ENCODE peak calls at places on chromosome 3, in eight cellular contexts. One of them, this sample, is unnamed.
A peak's percentile ranks its signal among the peaks of the same experiment; 100 is the strongest.

GRCh38 chr3:183527980-183528379 is 27.5 kb downstream of the KLHL6 start:
- ATAC-seq in heart right ventricle: no peak
- ATAC-seq in right cardiac atrium: no peak
- ATAC-seq in mucosa of descending colon: peak; percentile 50
- ATAC-seq in A549: no peak
- ATAC-seq in upper lobe of right lung: no peak
- ATAC-seq in CD4-positive, CD25-positive, alpha-beta regulatory T cell: no peak
- ATAC-seq in heart left ventricle: no peak
- ATAC-seq in this sample: no peak

GRCh38 chr3:153260681-153261080 is 98.7 kb downstream of the RAP2B start:
- ATAC-seq in heart right ventricle: no peak
- ATAC-seq in right cardiac atrium: no peak
- ATAC-seq in mucosa of descending colon: no peak
- ATAC-seq in A549: no peak
- ATAC-seq in upper lobe of right lung: peak; percentile 48
- ATAC-seq in CD4-positive, CD25-positive, alpha-beta regulatory T cell: no peak
- ATAC-seq in heart left ventricle: no peak
- ATAC-seq in this sample: no peak

GRCh38 chr3:104554409-104554808 is 812.3 kb upstream of the ALCAM start:
- ATAC-seq in heart right ventricle: no peak
- ATAC-seq in right cardiac atrium: no peak
- ATAC-seq in mucosa of descending colon: no peak
- ATAC-seq in A549: no peak
- ATAC-seq in upper lobe of right lung: no peak
- ATAC-seq in CD4-positive, CD25-positive, alpha-beta regulatory T cell: no peak
- ATAC-seq in heart left ventricle: no peak
- ATAC-seq in this sample: no peak

GRCh38 chr3:58518304-58518789 is 18.6 kb downstream of the ACOX2 start:
- ATAC-seq in heart right ventricle: no peak
- ATAC-seq in right cardiac atrium: no peak
- ATAC-seq in mucosa of descending colon: peak; percentile 23
- ATAC-seq in A549: no peak
- ATAC-seq in upper lobe of right lung: no peak
- ATAC-seq in CD4-positive, CD25-positive, alpha-beta regulatory T cell: no peak
- ATAC-seq in heart left ventricle: no peak
- ATAC-seq in this sample: no peak

GRCh38 chr3:180048108-180048507 is 11.4 kb upstream of the PEX5L start:
- ATAC-seq in heart right ventricle: no peak
- ATAC-seq in right cardiac atrium: no peak
- ATAC-seq in mucosa of descending colon: no peak
- ATAC-seq in A549: no peak
- ATAC-seq in upper lobe of right lung: peak; percentile 53
- ATAC-seq in CD4-positive, CD25-positive, alpha-beta regulatory T cell: no peak
- ATAC-seq in heart left ventricle: no peak
- ATAC-seq in this sample: no peak

GRCh38 chr3:157059661-157060060 is 100.3 kb downstream of the CCNL1 start:
- ATAC-seq in heart right ventricle: no peak
- ATAC-seq in right cardiac atrium: no peak
- ATAC-seq in mucosa of descending colon: no peak
- ATAC-seq in A549: no peak
- ATAC-seq in upper lobe of right lung: no peak
- ATAC-seq in CD4-positive, CD25-positive, alpha-beta regulatory T cell: no peak
- ATAC-seq in heart left ventricle: no peak
- ATAC-seq in this sample: no peak

GRCh38 chr3:71372369-71372768 is 211.2 kb downstream of the FOXP1 start:
- ATAC-seq in heart right ventricle: no peak
- ATAC-seq in right cardiac atrium: no peak
- ATAC-seq in mucosa of descending colon: peak; percentile 97
- ATAC-seq in A549: no peak
- ATAC-seq in upper lobe of right lung: no peak
- ATAC-seq in CD4-positive, CD25-positive, alpha-beta regulatory T cell: peak; percentile 38
- ATAC-seq in heart left ventricle: no peak
- ATAC-seq in this sample: no peak

GRCh38 chr3:193768069-193768391 is 175.0 kb downstream of the OPA1 start:
- ATAC-seq in heart right ventricle: no peak
- ATAC-seq in right cardiac atrium: peak; percentile 62
- ATAC-seq in mucosa of descending colon: no peak
- ATAC-seq in A549: no peak
- ATAC-seq in upper lobe of right lung: no peak
- ATAC-seq in CD4-positive, CD25-positive, alpha-beta regulatory T cell: no peak
- ATAC-seq in heart left ventricle: peak; percentile 22
- ATAC-seq in this sample: peak; percentile 77

GRCh38 chr3:115685097-115685496 is 61.8 kb downstream of the GAP43 start:
- ATAC-seq in heart right ventricle: no peak
- ATAC-seq in right cardiac atrium: no peak
- ATAC-seq in mucosa of descending colon: no peak
- ATAC-seq in A549: no peak
- ATAC-seq in upper lobe of right lung: no peak
- ATAC-seq in CD4-positive, CD25-positive, alpha-beta regulatory T cell: no peak
- ATAC-seq in heart left ventricle: no peak
- ATAC-seq in this sample: no peak

GRCh38 chr3:115074502-115074901 is 72.6 kb downstream of the ZBTB20 start:
- ATAC-seq in heart right ventricle: no peak
- ATAC-seq in right cardiac atrium: no peak
- ATAC-seq in mucosa of descending colon: no peak
- ATAC-seq in A549: no peak
- ATAC-seq in upper lobe of right lung: no peak
- ATAC-seq in CD4-positive, CD25-positive, alpha-beta regulatory T cell: no peak
- ATAC-seq in heart left ventricle: no peak
- ATAC-seq in this sample: no peak

DNA sequence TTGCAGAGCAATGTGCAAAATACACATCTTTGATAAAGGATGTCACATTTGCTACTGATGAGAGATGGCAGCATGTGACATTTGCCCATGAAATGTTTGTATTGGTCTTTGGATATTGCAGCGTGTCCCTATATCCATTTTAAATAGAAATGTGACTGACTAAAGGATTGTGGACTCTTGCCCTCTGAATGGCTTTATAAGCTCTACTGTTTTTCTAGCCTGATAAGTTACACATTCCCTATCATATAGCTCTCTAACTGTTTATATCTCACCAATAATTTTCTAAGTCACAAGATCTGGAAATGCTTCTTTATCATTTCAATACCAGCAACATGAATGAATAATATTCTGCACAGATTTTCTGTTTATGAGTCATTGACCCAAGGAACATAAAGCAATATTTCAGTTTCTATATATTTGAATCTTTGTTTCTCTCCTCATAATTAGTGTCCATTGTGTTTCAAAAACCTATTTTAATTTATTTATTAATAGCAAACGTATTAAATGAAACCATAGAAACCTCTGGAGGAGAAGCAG is 95.8 kb upstream of the THRB start:
- ATAC-seq in heart right ventricle: no peak
- ATAC-seq in right cardiac atrium: no peak
- ATAC-seq in mucosa of descending colon: peak; percentile 91
- ATAC-seq in A549: no peak
- ATAC-seq in upper lobe of right lung: no peak
- ATAC-seq in CD4-positive, CD25-positive, alpha-beta regulatory T cell: no peak
- ATAC-seq in heart left ventricle: no peak
- ATAC-seq in this sample: no peak
- H3K4me3 ChIP-seq in heart right ventricle: no peak overlapping the region
- H3K4me3 ChIP-seq in right cardiac atrium: no peak overlapping the region
- H3K4me3 ChIP-seq in mucosa of descending colon: no peak overlapping the region
- H3K4me3 ChIP-seq in A549: no peak overlapping the region
- H3K4me3 ChIP-seq in upper lobe of right lung: no peak overlapping the region
- H3K4me3 ChIP-seq in CD4-positive, CD25-positive, alpha-beta regulatory T cell: no peak overlapping the region
- H3K4me3 ChIP-seq in heart left ventricle: no peak overlapping the region
- H3K4me3 ChIP-seq in this sample: no peak overlapping the region

GRCh38 chr3:16411450-16411849 is 102.0 kb downstream of the RFTN1 start:
- ATAC-seq in heart right ventricle: no peak
- ATAC-seq in right cardiac atrium: no peak
- ATAC-seq in mucosa of descending colon: no peak
- ATAC-seq in A549: no peak
- ATAC-seq in upper lobe of right lung: peak; percentile 34
- ATAC-seq in CD4-positive, CD25-positive, alpha-beta regulatory T cell: no peak
- ATAC-seq in heart left ventricle: no peak
- ATAC-seq in this sample: no peak
- H3K4me3 ChIP-seq in heart right ventricle: no peak overlapping the region
- H3K4me3 ChIP-seq in right cardiac atrium: no peak overlapping the region
- H3K4me3 ChIP-seq in mucosa of descending colon: no peak overlapping the region
- H3K4me3 ChIP-seq in A549: no peak overlapping the region
- H3K4me3 ChIP-seq in upper lobe of right lung: no peak overlapping the region
- H3K4me3 ChIP-seq in CD4-positive, CD25-positive, alpha-beta regulatory T cell: no peak overlapping the region
- H3K4me3 ChIP-seq in heart left ventricle: no peak overlapping the region
- H3K4me3 ChIP-seq in this sample: no peak overlapping the region

GRCh38 chr3:99817047-99817436 is 620 bp upstream of the CMSS1 start:
- ATAC-seq in heart right ventricle: peak; percentile 41
- ATAC-seq in right cardiac atrium: no peak
- ATAC-seq in mucosa of descending colon: no peak
- ATAC-seq in A549: peak; percentile 11
- ATAC-seq in upper lobe of right lung: no peak
- ATAC-seq in CD4-positive, CD25-positive, alpha-beta regulatory T cell: no peak
- ATAC-seq in heart left ventricle: peak; percentile 18
- ATAC-seq in this sample: no peak

GRCh38 chr3:99823723-99824711 is 6.4 kb downstream of the CMSS1 start:
- ATAC-seq in heart right ventricle: no peak
- ATAC-seq in right cardiac atrium: no peak
- ATAC-seq in mucosa of descending colon: no peak
- ATAC-seq in A549: peak; percentile 42
- ATAC-seq in upper lobe of right lung: no peak
- ATAC-seq in CD4-positive, CD25-positive, alpha-beta regulatory T cell: no peak
- ATAC-seq in heart left ventricle: no peak
- ATAC-seq in this sample: no peak

GRCh38 chr3:99817437-99818240 is at the start of gene CMSS1:
- ATAC-seq in heart right ventricle: peak; percentile 99
- ATAC-seq in right cardiac atrium: peak; percentile 99
- ATAC-seq in mucosa of descending colon: peak; percentile 99
- ATAC-seq in A549: peak; percentile 98
- ATAC-seq in upper lobe of right lung: peak; percentile 98
- ATAC-seq in CD4-positive, CD25-positive, alpha-beta regulatory T cell: peak; percentile 95
- ATAC-seq in heart left ventricle: peak; percentile 99
- ATAC-seq in this sample: peak; percentile 97

DNA sequence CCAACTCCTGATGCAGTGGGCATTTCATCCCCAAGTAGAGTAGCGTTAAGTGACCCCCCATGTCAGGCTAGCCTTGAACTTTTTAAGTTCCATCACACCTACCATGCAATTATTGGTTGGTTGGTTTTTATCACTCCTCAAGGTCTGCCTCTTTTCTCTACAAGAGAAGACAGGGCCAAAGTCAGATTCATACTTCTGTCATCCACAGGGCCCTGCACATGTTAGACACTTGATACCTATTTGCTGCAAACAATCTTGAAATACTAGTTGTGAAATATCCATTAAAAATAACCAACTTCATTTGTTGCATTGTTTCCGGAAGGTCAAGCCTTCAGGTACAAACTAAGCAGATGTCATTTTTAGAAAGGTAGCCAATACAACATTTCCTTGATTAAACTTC is 1.2 kb downstream of the CMSS1 start:
- ATAC-seq in heart right ventricle: no peak
- ATAC-seq in right cardiac atrium: no peak
- ATAC-seq in mucosa of descending colon: no peak
- ATAC-seq in A549: no peak
- ATAC-seq in upper lobe of right lung: no peak
- ATAC-seq in CD4-positive, CD25-positive, alpha-beta regulatory T cell: no peak
- ATAC-seq in heart left ventricle: no peak
- ATAC-seq in this sample: no peak
- H3K4me3 ChIP-seq in heart right ventricle: peak overlapping the region; percentile 72
- H3K4me3 ChIP-seq in right cardiac atrium: no peak overlapping the region
- H3K4me3 ChIP-seq in mucosa of descending colon: no peak overlapping the region
- H3K4me3 ChIP-seq in A549: peak overlapping the region; percentile 62
- H3K4me3 ChIP-seq in upper lobe of right lung: peak overlapping the region; percentile 72
- H3K4me3 ChIP-seq in CD4-positive, CD25-positive, alpha-beta regulatory T cell: peak overlapping the region; percentile 98
- H3K4me3 ChIP-seq in heart left ventricle: peak overlapping the region; percentile 79
- H3K4me3 ChIP-seq in this sample: peak overlapping the region; percentile 98

GRCh38 chr3:45145223-45145622 is 955 bp downstream of the CDCP1 start:
- ATAC-seq in heart right ventricle: no peak
- ATAC-seq in right cardiac atrium: no peak
- ATAC-seq in mucosa of descending colon: peak; percentile 18
- ATAC-seq in A549: peak; percentile 29
- ATAC-seq in upper lobe of right lung: peak; percentile 6
- ATAC-seq in CD4-positive, CD25-positive, alpha-beta regulatory T cell: no peak
- ATAC-seq in heart left ventricle: no peak
- ATAC-seq in this sample: no peak
- H3K4me3 ChIP-seq in heart right ventricle: peak overlapping the region; percentile 48
- H3K4me3 ChIP-seq in right cardiac atrium: peak overlapping the region; percentile 3
- H3K4me3 ChIP-seq in mucosa of descending colon: peak overlapping the region; percentile 79
- H3K4me3 ChIP-seq in A549: peak overlapping the region; percentile 62
- H3K4me3 ChIP-seq in upper lobe of right lung: peak overlapping the region; percentile 57
- H3K4me3 ChIP-seq in CD4-positive, CD25-positive, alpha-beta regulatory T cell: no peak overlapping the region
- H3K4me3 ChIP-seq in heart left ventricle: peak overlapping the region; percentile 46
- H3K4me3 ChIP-seq in this sample: peak overlapping the region; percentile 22

GRCh38 chr3:11060500-11061251 is 68.1 kb downstream of the SLC6A1 start:
- ATAC-seq in heart right ventricle: peak; percentile 85
- ATAC-seq in right cardiac atrium: peak; percentile 82
- ATAC-seq in mucosa of descending colon: peak; percentile 90
- ATAC-seq in A549: peak; percentile 93
- ATAC-seq in upper lobe of right lung: peak; percentile 91
- ATAC-seq in CD4-positive, CD25-positive, alpha-beta regulatory T cell: no peak
- ATAC-seq in heart left ventricle: peak; percentile 79
- ATAC-seq in this sample: peak; percentile 72
- H3K4me3 ChIP-seq in heart right ventricle: peak overlapping the region; percentile 9
- H3K4me3 ChIP-seq in right cardiac atrium: no peak overlapping the region
- H3K4me3 ChIP-seq in mucosa of descending colon: no peak overlapping the region
- H3K4me3 ChIP-seq in A549: peak overlapping the region; percentile 42
- H3K4me3 ChIP-seq in upper lobe of right lung: peak overlapping the region; percentile 21
- H3K4me3 ChIP-seq in CD4-positive, CD25-positive, alpha-beta regulatory T cell: no peak overlapping the region
- H3K4me3 ChIP-seq in heart left ventricle: peak overlapping the region; percentile 37
- H3K4me3 ChIP-seq in this sample: no peak overlapping the region

This sample was measured in gastroesophageal sphincter.